ENCODE peak calls at places on chromosomes 6 and 20, in nine cellular contexts. X, G, W, R, N, K, A, Y and V are unnamed samples.

GRCh38 chr20:57003012-57003411 is 263.4 kb downstream of the BMP7 start:
- DNase-seq in X (no peak), G (no peak), W (no peak), R (no peak), N (no peak), K (no peak), A (no peak), Y (no peak), V (no peak)

GRCh38 chr20:25399038-25399430 is 8.4 kb upstream of the ABHD12 start:
- DNase-seq in X (peak), G (no peak), W (peak), R (peak), N (no peak), K (peak), A (peak), Y (peak), V (peak)

GRCh38 chr20:56922497-56922896 is 293.4 kb downstream of the TFAP2C start:
- DNase-seq in X (no peak), G (no peak), W (no peak), R (no peak), N (no peak), K (no peak), A (no peak), Y (no peak), V (no peak)

GRCh38 chr6:159701413-159701999 is 8.5 kb upstream of the SOD2 start:
- DNase-seq in X (no peak), G (no peak), W (no peak), R (peak), N (no peak), K (peak), A (peak), Y (peak), V (no peak)

GRCh38 chr6:88730602-88731001 is 232.8 kb downstream of the RNGTT start:
- DNase-seq in X (no peak), G (no peak), W (no peak), R (peak), N (no peak), K (no peak), A (no peak), Y (peak), V (no peak)

GRCh38 chr6:142301421-142302391 is at the start of gene ADGRG6:
- DNase-seq in X (peak), G (peak), W (peak), R (no peak), N (no peak), K (no peak), A (no peak), Y (peak), V (peak)

GRCh38 chr20:32539817-32540675 is 45.1 kb downstream of the NOL4L start:
- DNase-seq in X (no peak), G (peak), W (no peak), R (no peak), N (no peak), K (no peak), A (peak), Y (no peak), V (peak)

GRCh38 chr20:33584976-33585375 is 77.2 kb upstream of the C20orf144 start:
- DNase-seq in X (no peak), G (no peak), W (no peak), R (no peak), N (no peak), K (no peak), A (no peak), Y (no peak), V (no peak)

GRCh38 chr6:3363296-3364025 is 93.4 kb downstream of the SLC22A23 start:
- DNase-seq in X (no peak), G (peak), W (no peak), R (no peak), N (peak), K (no peak), A (no peak), Y (no peak), V (no peak)

GRCh38 chr6:16318538-16318937 is 80.2 kb downstream of the GMPR start:
- DNase-seq in X (no peak), G (no peak), W (no peak), R (peak), N (no peak), K (peak), A (no peak), Y (peak), V (no peak)

GRCh38 chr6:151229401-151230276 is 10.1 kb upstream of the AKAP12 start:
- DNase-seq in X (no peak), G (no peak), W (no peak), R (no peak), N (no peak), K (no peak), A (no peak), Y (no peak), V (no peak)

GRCh38 chr6:87196275-87196842 is 41.0 kb downstream of the ZNF292 start:
- DNase-seq in X (no peak), G (no peak), W (no peak), R (no peak), N (no peak), K (no peak), A (no peak), Y (no peak), V (no peak)

GRCh38 chr20:64058536-64058935 is 4.5 kb upstream of the TCEA2 start:
- DNase-seq in X (no peak), G (no peak), W (no peak), R (no peak), N (no peak), K (no peak), A (no peak), Y (peak), V (no peak)

GRCh38 chr20:34364013-34364382 is 925 bp downstream of the ITCH start:
- DNase-seq in X (no peak), G (no peak), W (no peak), R (peak), N (no peak), K (no peak), A (peak), Y (peak), V (no peak)

GRCh38 chr6:80457044-80457933 is 350.8 kb downstream of the BCKDHB start:
- DNase-seq in X (no peak), G (peak), W (no peak), R (peak), N (peak), K (peak), A (peak), Y (peak), V (no peak)

GRCh38 chr6:119170427-119171407 is 92.3 kb upstream of the FAM184A start:
- DNase-seq in X (no peak), G (no peak), W (no peak), R (peak), N (no peak), K (no peak), A (no peak), Y (peak), V (no peak)

GRCh38 chr6:135498178-135498841 is 770 bp upstream of the AHI1 start:
- DNase-seq in X (peak), G (no peak), W (peak), R (peak), N (peak), K (peak), A (peak), Y (peak), V (peak)

GRCh38 chr6:135499441-135500340 is 2.2 kb upstream of the AHI1 start:
- DNase-seq in X (no peak), G (no peak), W (no peak), R (no peak), N (no peak), K (no peak), A (no peak), Y (no peak), V (no peak)

GRCh38 chr6:135493218-135493961 is 4.2 kb downstream of the AHI1 start:
- DNase-seq in X (no peak), G (no peak), W (no peak), R (peak), N (no peak), K (no peak), A (no peak), Y (peak), V (no peak)

GRCh38 chr6:135496805-135497411 is 632 bp downstream of the AHI1 start:
- DNase-seq in X (no peak), G (no peak), W (no peak), R (peak), N (no peak), K (no peak), A (no peak), Y (no peak), V (no peak)

DNA sequence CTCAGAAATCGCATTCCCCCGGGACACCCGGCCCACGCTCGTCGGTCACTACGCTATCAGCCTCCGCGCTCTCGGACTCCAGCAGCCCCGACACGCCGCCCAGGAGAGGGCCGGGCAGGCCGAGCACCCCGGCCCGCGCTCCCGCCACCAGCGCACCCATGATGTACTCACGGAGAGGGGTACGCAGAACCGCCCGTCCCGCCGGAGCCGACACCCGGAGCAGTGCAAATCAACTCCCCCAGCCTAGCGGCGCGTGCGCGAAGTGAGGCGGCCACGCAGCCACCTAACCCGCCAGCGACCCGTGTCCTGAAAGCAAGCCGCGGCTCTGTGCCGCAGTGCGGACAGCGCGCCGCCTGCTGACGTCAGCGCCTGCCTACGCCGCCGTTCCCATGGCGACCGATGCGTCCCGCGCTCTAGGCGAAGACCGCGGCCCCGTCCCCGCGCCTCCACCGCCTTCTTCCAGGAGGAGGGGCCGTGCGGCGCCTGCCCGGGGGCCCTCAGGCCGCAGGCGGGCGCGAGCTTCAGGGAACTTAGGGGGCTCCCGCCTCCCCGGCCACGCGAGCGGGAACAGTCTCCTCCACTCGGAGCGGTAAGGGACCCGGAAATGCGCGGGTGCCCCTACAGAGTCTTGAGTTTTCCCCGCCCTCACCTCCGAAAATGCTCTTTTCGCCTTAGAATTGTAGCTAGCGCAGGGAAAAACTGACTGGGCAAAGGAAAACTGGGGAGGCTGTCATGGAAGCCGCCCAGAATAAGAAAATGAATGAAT is at the start of gene AHI1:
- DNase-seq in X (peak), G (peak), W (peak), R (peak), N (peak), K (peak), A (peak), Y (peak), V (peak)
- TF ChIP-seq CTCF in X (no peak), G (no peak), W (no peak), R (no peak), N (peak), K (peak), A (no peak), Y (no peak), V (no peak)

GRCh38 chr6:42322676-42323075 is 105.0 kb upstream of the MRPS10 start:
- DNase-seq in X (no peak), G (no peak), W (no peak), R (no peak), N (no peak), K (no peak), A (peak), Y (no peak), V (no peak)
- TF ChIP-seq CTCF in X (no peak), G (no peak), W (no peak), R (no peak), N (no peak), K (no peak), A (no peak), Y (no peak), V (peak)

DNA sequence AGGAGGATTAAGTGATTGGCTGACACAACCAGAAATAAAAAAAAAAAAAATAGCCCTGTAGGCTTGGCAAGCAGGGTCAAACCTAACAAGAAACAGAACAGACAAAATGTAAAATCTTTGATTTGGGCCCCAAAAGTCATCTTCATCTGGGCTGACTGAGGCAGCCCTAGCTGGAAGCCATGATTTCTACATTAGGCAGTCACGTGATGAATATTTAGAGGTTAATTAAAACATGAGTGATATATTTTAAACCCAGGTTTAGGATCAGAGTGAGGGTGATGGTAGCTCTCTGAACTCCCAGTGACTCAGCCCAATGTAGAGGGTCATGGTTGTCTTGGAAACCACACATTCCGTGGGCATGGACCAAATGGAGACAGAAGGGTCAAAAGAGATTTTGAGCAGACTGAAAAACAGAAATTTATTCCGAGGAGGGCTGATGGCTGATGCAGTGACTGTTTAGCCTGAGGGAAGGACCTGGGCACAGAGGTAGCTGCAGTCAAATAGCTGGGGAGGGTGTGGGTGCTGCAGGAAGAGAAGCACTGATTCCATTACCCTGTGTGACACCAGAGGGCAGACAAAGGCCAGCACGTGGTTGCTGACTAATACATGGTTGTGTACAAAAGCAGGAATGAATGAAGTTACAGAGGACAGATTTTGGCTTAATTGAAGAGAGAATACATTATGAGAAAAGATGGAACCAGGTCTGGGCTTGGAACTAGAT is 573.1 kb upstream of the CHD6 start:
- DNase-seq in X (no peak), G (no peak), W (no peak), R (no peak), N (no peak), K (no peak), A (no peak), Y (no peak), V (no peak)
- TF ChIP-seq CTCF in X (no peak), G (no peak), W (no peak), R (no peak), N (no peak), K (no peak), A (no peak), Y (no peak), V (peak)

DNA sequence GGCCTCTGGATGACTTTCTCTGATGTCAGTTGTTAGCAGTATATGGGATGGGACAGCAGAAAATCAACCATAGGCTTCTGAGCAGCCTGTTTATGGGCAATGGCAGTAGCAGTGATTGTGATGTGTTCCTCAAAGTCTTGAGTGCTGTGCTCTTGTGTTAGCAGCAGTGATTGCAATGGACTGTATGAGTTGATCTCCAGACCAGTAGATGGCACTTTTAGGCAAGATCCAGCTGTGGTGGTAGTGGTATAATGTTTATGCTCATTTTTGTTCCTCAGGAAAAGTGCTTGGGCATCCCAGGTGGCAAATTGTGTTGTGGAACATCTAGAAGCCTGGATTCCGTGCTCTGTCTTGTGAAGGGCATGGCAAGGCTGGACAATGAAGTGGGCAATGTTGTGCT is 181.6 kb upstream of the SYNCRIP start:
- DNase-seq in X (no peak), G (no peak), W (no peak), R (no peak), N (no peak), K (no peak), A (no peak), Y (no peak), V (no peak)
- TF ChIP-seq CTCF in X (no peak), G (no peak), W (no peak), R (no peak), N (no peak), K (no peak), A (no peak), Y (no peak), V (no peak)

GRCh38 chr6:115882771-115883170 is 177.9 kb downstream of the FRK start:
- DNase-seq in X (no peak), G (no peak), W (no peak), R (no peak), N (no peak), K (no peak), A (no peak), Y (no peak), V (no peak)

GRCh38 chr6:115885636-115886366 is 174.9 kb downstream of the FRK start:
- DNase-seq in X (peak), G (no peak), W (peak), R (no peak), N (no peak), K (no peak), A (no peak), Y (no peak), V (peak)

GRCh38 chr6:115887887-115888286 is 172.8 kb downstream of the FRK start:
- DNase-seq in X (no peak), G (no peak), W (no peak), R (no peak), N (no peak), K (no peak), A (no peak), Y (no peak), V (no peak)

DNA sequence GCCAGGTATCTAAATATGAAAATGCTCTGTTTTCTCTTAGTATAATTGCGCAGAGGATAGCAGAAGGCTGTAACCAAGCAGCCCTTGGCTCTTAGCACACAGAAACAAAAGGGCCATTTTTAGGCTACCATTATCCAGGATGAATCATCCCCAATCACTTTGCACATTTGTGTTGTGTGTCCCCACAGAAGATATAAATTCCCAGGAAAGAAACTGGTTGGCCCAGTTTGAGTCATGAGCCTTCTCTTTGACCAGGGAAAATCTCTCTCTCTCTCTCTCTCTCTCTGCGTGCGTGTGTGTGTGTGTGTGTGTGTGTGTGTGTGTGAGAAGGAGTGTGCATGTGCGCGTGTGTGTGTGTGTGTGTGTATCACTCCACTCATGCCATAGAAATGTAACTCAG is 178.5 kb downstream of the FRK start:
- DNase-seq in X (no peak), G (no peak), W (no peak), R (no peak), N (no peak), K (no peak), A (no peak), Y (no peak), V (no peak)
- TF ChIP-seq CTCF in X (no peak), G (no peak), W (no peak), R (no peak), N (no peak), K (no peak), A (no peak), Y (no peak), V (no peak)

GRCh38 chr20:42027746-42028268 is 409.6 kb upstream of the CHD6 start:
- DNase-seq in X (no peak), G (no peak), W (no peak), R (no peak), N (no peak), K (no peak), A (peak), Y (no peak), V (no peak)
- TF ChIP-seq CTCF in X (no peak), G (no peak), W (no peak), R (no peak), N (no peak), K (no peak), A (no peak), Y (no peak), V (peak)

GRCh38 chr6:13579911-13580310 is 5.5 kb downstream of the SIRT5 start:
- DNase-seq in X (no peak), G (no peak), W (no peak), R (no peak), N (no peak), K (no peak), A (peak), Y (no peak), V (no peak)

GRCh38 chr6:13576017-13576416 is 1.6 kb downstream of the SIRT5 start:
- DNase-seq in X (no peak), G (no peak), W (no peak), R (no peak), N (no peak), K (no peak), A (no peak), Y (no peak), V (no peak)

GRCh38 chr6:13575377-13575775 is 975 bp downstream of the SIRT5 start:
- DNase-seq in X (no peak), G (no peak), W (no peak), R (no peak), N (no peak), K (no peak), A (no peak), Y (no peak), V (no peak)

GRCh38 chr6:13574571-13575376 is at the start of gene SIRT5:
- DNase-seq in X (peak), G (peak), W (peak), R (peak), N (peak), K (peak), A (peak), Y (peak), V (peak)

DNA sequence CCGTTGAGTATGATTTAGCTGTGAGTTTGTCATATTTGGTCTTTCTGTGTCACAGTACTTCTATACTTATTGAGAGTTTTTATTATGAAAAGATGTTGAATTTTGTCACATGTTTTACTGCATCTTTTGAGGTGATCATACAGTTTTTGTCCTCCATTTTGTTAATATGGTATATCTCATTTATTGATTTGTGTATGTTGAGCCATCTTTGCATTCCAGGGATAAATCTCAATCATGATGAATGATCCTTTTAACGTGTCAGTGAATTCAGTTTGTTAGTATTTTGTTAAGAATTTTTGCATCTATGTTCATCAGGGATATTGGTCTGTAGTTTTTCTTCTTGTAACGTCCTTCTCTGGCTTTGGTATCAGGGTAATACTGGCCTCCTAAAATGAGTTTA is 3.5 kb downstream of the SIRT5 start:
- DNase-seq in X (no peak), G (no peak), W (no peak), R (no peak), N (no peak), K (no peak), A (no peak), Y (no peak), V (no peak)
- TF ChIP-seq CTCF in X (no peak), G (no peak), W (no peak), R (no peak), N (no peak), K (no peak), A (no peak), Y (no peak), V (no peak)

GRCh38 chr6:7300890-7301289 is 12.1 kb downstream of the SSR1 start:
- DNase-seq in X (no peak), G (no peak), W (no peak), R (no peak), N (no peak), K (no peak), A (no peak), Y (no peak), V (no peak)

GRCh38 chr6:7298113-7298512 is 14.9 kb downstream of the SSR1 start:
- DNase-seq in X (no peak), G (no peak), W (no peak), R (no peak), N (no peak), K (no peak), A (no peak), Y (no peak), V (no peak)

GRCh38 chr6:7296602-7297001 is 16.4 kb downstream of the SSR1 start:
- DNase-seq in X (no peak), G (no peak), W (no peak), R (no peak), N (no peak), K (no peak), A (no peak), Y (no peak), V (no peak)

GRCh38 chr6:7295916-7296315 is 17.1 kb downstream of the SSR1 start:
- DNase-seq in X (no peak), G (no peak), W (no peak), R (no peak), N (no peak), K (no peak), A (no peak), Y (no peak), V (no peak)

GRCh38 chr6:7301702-7302101 is 11.3 kb downstream of the SSR1 start:
- DNase-seq in X (no peak), G (no peak), W (no peak), R (no peak), N (no peak), K (no peak), A (no peak), Y (no peak), V (no peak)
- TF ChIP-seq CTCF in X (no peak), G (no peak), W (no peak), R (no peak), N (no peak), K (no peak), A (no peak), Y (no peak), V (no peak)